ENCODE peak calls at places on chromosome 13, in seven cellular contexts. One of them, this sample, is unnamed.

GRCh38 chr13:80716610-80717081 is 375.7 kb upstream of the SPRY2 start:
- DNase-seq in fibroblast of pulmonary artery: peak
- DNase-seq in psoas muscle: peak
- DNase-seq in activated T-helper 2 cell treated with anti-CD3 and anti-CD28 coated beads, Interferon-gamma antibody, Interleukin-2, Interleukin-4, amounts not matched to agents 10 μg/mL and 5 μg/mL and 100 μg/mL, durations not matched to agents 14 hours and 24 hours and 36 hours: no peak
- DNase-seq in activated CD4-positive, alpha-beta T cell treated with anti-CD3 and anti-CD28 coated beads, Interleukin-2, amount 10 ng/mL, durations not matched to agents 7 days and 5 days: no peak
- DNase-seq in naive B cell: no peak
- DNase-seq in cardiac muscle cell: peak
- DNase-seq in this sample: no peak

GRCh38 chr13:24228852-24229458 is 68.4 kb downstream of the SPATA13 start:
- DNase-seq in fibroblast of pulmonary artery: peak
- DNase-seq in cardiac muscle cell: peak
- DNase-seq in activated CD4-positive, alpha-beta T cell treated with anti-CD3 and anti-CD28 coated beads, Interleukin-2, amount 10 ng/mL, durations not matched to agents 7 days and 5 days: peak
- DNase-seq in naive B cell: peak
- DNase-seq in psoas muscle: no peak
- DNase-seq in activated T-helper 2 cell treated with anti-CD3 and anti-CD28 coated beads, Interferon-gamma antibody, Interleukin-2, Interleukin-4, amounts not matched to agents 10 μg/mL and 5 μg/mL and 100 μg/mL, durations not matched to agents 14 hours and 24 hours and 36 hours: no peak
- DNase-seq in this sample: no peak

GRCh38 chr13:112064222-112064621 is 2.7 kb upstream of the SOX1 start:
- DNase-seq in fibroblast of pulmonary artery: no peak
- DNase-seq in activated T-helper 2 cell treated with anti-CD3 and anti-CD28 coated beads, Interferon-gamma antibody, Interleukin-2, Interleukin-4, amounts not matched to agents 10 μg/mL and 5 μg/mL and 100 μg/mL, durations not matched to agents 14 hours and 24 hours and 36 hours: no peak
- DNase-seq in psoas muscle: no peak
- DNase-seq in cardiac muscle cell: no peak
- DNase-seq in activated CD4-positive, alpha-beta T cell treated with anti-CD3 and anti-CD28 coated beads, Interleukin-2, amount 10 ng/mL, durations not matched to agents 7 days and 5 days: no peak
- DNase-seq in naive B cell: no peak
- DNase-seq in this sample: no peak

GRCh38 chr13:51776179-51776578 is 27.8 kb downstream of the DHRS12 start:
- DNase-seq in fibroblast of pulmonary artery: no peak
- DNase-seq in activated T-helper 2 cell treated with anti-CD3 and anti-CD28 coated beads, Interferon-gamma antibody, Interleukin-2, Interleukin-4, amounts not matched to agents 10 μg/mL and 5 μg/mL and 100 μg/mL, durations not matched to agents 14 hours and 24 hours and 36 hours: no peak
- DNase-seq in psoas muscle: peak
- DNase-seq in naive B cell: no peak
- DNase-seq in activated CD4-positive, alpha-beta T cell treated with anti-CD3 and anti-CD28 coated beads, Interleukin-2, amount 10 ng/mL, durations not matched to agents 7 days and 5 days: no peak
- DNase-seq in cardiac muscle cell: no peak
- DNase-seq in this sample: no peak

GRCh38 chr13:76379341-76380105 is 506.7 kb downstream of the KCTD12 start:
- DNase-seq in activated CD4-positive, alpha-beta T cell treated with anti-CD3 and anti-CD28 coated beads, Interleukin-2, amount 10 ng/mL, durations not matched to agents 7 days and 5 days: no peak
- DNase-seq in activated T-helper 2 cell treated with anti-CD3 and anti-CD28 coated beads, Interferon-gamma antibody, Interleukin-2, Interleukin-4, amounts not matched to agents 10 μg/mL and 5 μg/mL and 100 μg/mL, durations not matched to agents 14 hours and 24 hours and 36 hours: no peak
- DNase-seq in fibroblast of pulmonary artery: peak
- DNase-seq in cardiac muscle cell: no peak
- DNase-seq in psoas muscle: no peak
- DNase-seq in naive B cell: no peak
- DNase-seq in this sample: no peak

GRCh38 chr13:98216135-98216565 is 39.1 kb upstream of the RNF113B start:
- DNase-seq in activated T-helper 2 cell treated with anti-CD3 and anti-CD28 coated beads, Interferon-gamma antibody, Interleukin-2, Interleukin-4, amounts not matched to agents 10 μg/mL and 5 μg/mL and 100 μg/mL, durations not matched to agents 14 hours and 24 hours and 36 hours: no peak
- DNase-seq in naive B cell: no peak
- DNase-seq in fibroblast of pulmonary artery: peak
- DNase-seq in psoas muscle: peak
- DNase-seq in cardiac muscle cell: peak
- DNase-seq in activated CD4-positive, alpha-beta T cell treated with anti-CD3 and anti-CD28 coated beads, Interleukin-2, amount 10 ng/mL, durations not matched to agents 7 days and 5 days: no peak
- DNase-seq in this sample: no peak

GRCh38 chr13:21619633-21620220 is 15.8 kb upstream of the MICU2 start:
- DNase-seq in activated T-helper 2 cell treated with anti-CD3 and anti-CD28 coated beads, Interferon-gamma antibody, Interleukin-2, Interleukin-4, amounts not matched to agents 10 μg/mL and 5 μg/mL and 100 μg/mL, durations not matched to agents 14 hours and 24 hours and 36 hours: no peak
- DNase-seq in fibroblast of pulmonary artery: no peak
- DNase-seq in activated CD4-positive, alpha-beta T cell treated with anti-CD3 and anti-CD28 coated beads, Interleukin-2, amount 10 ng/mL, durations not matched to agents 7 days and 5 days: no peak
- DNase-seq in naive B cell: no peak
- DNase-seq in cardiac muscle cell: no peak
- DNase-seq in psoas muscle: no peak
- DNase-seq in this sample: no peak

GRCh38 chr13:39038569-39038898 is 278 bp downstream of the NHLRC3 start:
- DNase-seq in cardiac muscle cell: no peak
- DNase-seq in naive B cell: no peak
- DNase-seq in psoas muscle: no peak
- DNase-seq in fibroblast of pulmonary artery: no peak
- DNase-seq in activated CD4-positive, alpha-beta T cell treated with anti-CD3 and anti-CD28 coated beads, Interleukin-2, amount 10 ng/mL, durations not matched to agents 7 days and 5 days: peak
- DNase-seq in activated T-helper 2 cell treated with anti-CD3 and anti-CD28 coated beads, Interferon-gamma antibody, Interleukin-2, Interleukin-4, amounts not matched to agents 10 μg/mL and 5 μg/mL and 100 μg/mL, durations not matched to agents 14 hours and 24 hours and 36 hours: peak
- DNase-seq in this sample: no peak